ENCODE peak calls at places on chromosome 21, in ten cellular contexts. One of them, this sample, is unnamed.

GRCh38 chr21:35940074-35940927 is 120.0 kb downstream of the SETD4 start:
- DNase-seq in activated B cell treated with CpG ODN at 0.5 μM for 24 hours: no peak
- DNase-seq in choroid plexus epithelial cell: peak; percentile 88
- DNase-seq in tibial artery: no peak
- DNase-seq in Peyer's patch: peak; percentile 68
- DNase-seq in BE2C: no peak
- DNase-seq in breast epithelium: no peak
- DNase-seq in colonic mucosa: peak; percentile 29
- DNase-seq in ovary: peak; percentile 41
- DNase-seq in GM06990: no peak
- DNase-seq in this sample: no peak

GRCh38 chr21:37535672-37536071 is 169.1 kb downstream of the DYRK1A start:
- DNase-seq in breast epithelium: no peak
- DNase-seq in ovary: no peak
- DNase-seq in BE2C: no peak
- DNase-seq in tibial artery: no peak
- DNase-seq in colonic mucosa: no peak
- DNase-seq in GM06990: no peak
- DNase-seq in Peyer's patch: no peak
- DNase-seq in activated B cell treated with CpG ODN at 0.5 μM for 24 hours: no peak
- DNase-seq in choroid plexus epithelial cell: no peak
- DNase-seq in this sample: no peak

GRCh38 chr21:20425856-20426255 is 572.4 kb upstream of the NCAM2 start:
- DNase-seq in choroid plexus epithelial cell: no peak
- DNase-seq in breast epithelium: no peak
- DNase-seq in activated B cell treated with CpG ODN at 0.5 μM for 24 hours: no peak
- DNase-seq in tibial artery: no peak
- DNase-seq in GM06990: no peak
- DNase-seq in BE2C: no peak
- DNase-seq in colonic mucosa: no peak
- DNase-seq in ovary: no peak
- DNase-seq in Peyer's patch: no peak
- DNase-seq in this sample: no peak

GRCh38 chr21:36706951-36707762 is 8.2 kb downstream of the SIM2 start:
- DNase-seq in activated B cell treated with CpG ODN at 0.5 μM for 24 hours: no peak
- DNase-seq in tibial artery: peak; percentile 23
- DNase-seq in BE2C: no peak
- DNase-seq in ovary: no peak
- DNase-seq in Peyer's patch: peak; percentile 42
- DNase-seq in breast epithelium: no peak
- DNase-seq in colonic mucosa: peak; percentile 17
- DNase-seq in choroid plexus epithelial cell: peak; percentile 37
- DNase-seq in GM06990: no peak
- DNase-seq in this sample: no peak

GRCh38 chr21:28177008-28177603 is 815.6 kb downstream of the LTN1 start:
- DNase-seq in GM06990: no peak
- DNase-seq in colonic mucosa: no peak
- DNase-seq in choroid plexus epithelial cell: peak; percentile 7
- DNase-seq in Peyer's patch: no peak
- DNase-seq in breast epithelium: no peak
- DNase-seq in tibial artery: no peak
- DNase-seq in activated B cell treated with CpG ODN at 0.5 μM for 24 hours: no peak
- DNase-seq in ovary: no peak
- DNase-seq in BE2C: no peak
- DNase-seq in this sample: no peak

GRCh38 chr21:29374481-29374880 is 75.8 kb downstream of the BACH1 start:
- DNase-seq in tibial artery: no peak
- DNase-seq in GM06990: no peak
- DNase-seq in BE2C: no peak
- DNase-seq in activated B cell treated with CpG ODN at 0.5 μM for 24 hours: no peak
- DNase-seq in choroid plexus epithelial cell: no peak
- DNase-seq in breast epithelium: no peak
- DNase-seq in ovary: no peak
- DNase-seq in colonic mucosa: no peak
- DNase-seq in Peyer's patch: no peak
- DNase-seq in this sample: no peak

GRCh38 chr21:40640427-40640826 is 206.5 kb downstream of the DSCAM start:
- DNase-seq in BE2C: no peak
- DNase-seq in breast epithelium: no peak
- DNase-seq in Peyer's patch: no peak
- DNase-seq in ovary: no peak
- DNase-seq in activated B cell treated with CpG ODN at 0.5 μM for 24 hours: no peak
- DNase-seq in colonic mucosa: no peak
- DNase-seq in choroid plexus epithelial cell: no peak
- DNase-seq in GM06990: no peak
- DNase-seq in tibial artery: no peak
- DNase-seq in this sample: no peak

GRCh38 chr21:17679002-17679600 is 66.4 kb upstream of the BTG3 start:
- DNase-seq in breast epithelium: no peak
- DNase-seq in choroid plexus epithelial cell: peak; percentile 91
- DNase-seq in colonic mucosa: no peak
- DNase-seq in tibial artery: no peak
- DNase-seq in BE2C: peak; percentile 21
- DNase-seq in Peyer's patch: no peak
- DNase-seq in ovary: no peak
- DNase-seq in GM06990: peak; percentile 22
- DNase-seq in activated B cell treated with CpG ODN at 0.5 μM for 24 hours: no peak
- DNase-seq in this sample: no peak

GRCh38 chr21:30209571-30209970 is 6.3 kb downstream of the CLDN8 start:
- DNase-seq in tibial artery: no peak
- DNase-seq in colonic mucosa: no peak
- DNase-seq in breast epithelium: no peak
- DNase-seq in BE2C: no peak
- DNase-seq in Peyer's patch: no peak
- DNase-seq in GM06990: no peak
- DNase-seq in choroid plexus epithelial cell: peak; percentile 37
- DNase-seq in activated B cell treated with CpG ODN at 0.5 μM for 24 hours: no peak
- DNase-seq in ovary: no peak
- DNase-seq in this sample: no peak

GRCh38 chr21:28714795-28715464 is 277.7 kb downstream of the LTN1 start:
- DNase-seq in choroid plexus epithelial cell: peak; percentile 73
- DNase-seq in ovary: no peak
- DNase-seq in colonic mucosa: no peak
- DNase-seq in activated B cell treated with CpG ODN at 0.5 μM for 24 hours: no peak
- DNase-seq in BE2C: no peak
- DNase-seq in GM06990: no peak
- DNase-seq in Peyer's patch: no peak
- DNase-seq in breast epithelium: no peak
- DNase-seq in tibial artery: no peak
- DNase-seq in this sample: no peak

GRCh38 chr21:29258626-29259335 is 39.9 kb upstream of the BACH1 start:
- DNase-seq in GM06990: no peak
- DNase-seq in BE2C: no peak
- DNase-seq in tibial artery: no peak
- DNase-seq in breast epithelium: no peak
- DNase-seq in colonic mucosa: no peak
- DNase-seq in Peyer's patch: no peak
- DNase-seq in choroid plexus epithelial cell: peak; percentile 84
- DNase-seq in activated B cell treated with CpG ODN at 0.5 μM for 24 hours: no peak
- DNase-seq in ovary: no peak
- DNase-seq in this sample: no peak

GRCh38 chr21:36695671-36696389 is 3.1 kb upstream of the SIM2 start:
- DNase-seq in tibial artery: no peak
- DNase-seq in BE2C: no peak
- DNase-seq in Peyer's patch: no peak
- DNase-seq in breast epithelium: no peak
- DNase-seq in ovary: no peak
- DNase-seq in colonic mucosa: no peak
- DNase-seq in activated B cell treated with CpG ODN at 0.5 μM for 24 hours: no peak
- DNase-seq in choroid plexus epithelial cell: no peak
- DNase-seq in GM06990: no peak
- DNase-seq in this sample: no peak

GRCh38 chr21:38611262-38611661 is 113.0 kb upstream of the ERG start:
- DNase-seq in colonic mucosa: no peak
- DNase-seq in choroid plexus epithelial cell: no peak
- DNase-seq in breast epithelium: no peak
- DNase-seq in activated B cell treated with CpG ODN at 0.5 μM for 24 hours: no peak
- DNase-seq in BE2C: no peak
- DNase-seq in Peyer's patch: no peak
- DNase-seq in GM06990: no peak
- DNase-seq in ovary: no peak
- DNase-seq in tibial artery: peak; percentile 80
- DNase-seq in this sample: no peak

DNA sequence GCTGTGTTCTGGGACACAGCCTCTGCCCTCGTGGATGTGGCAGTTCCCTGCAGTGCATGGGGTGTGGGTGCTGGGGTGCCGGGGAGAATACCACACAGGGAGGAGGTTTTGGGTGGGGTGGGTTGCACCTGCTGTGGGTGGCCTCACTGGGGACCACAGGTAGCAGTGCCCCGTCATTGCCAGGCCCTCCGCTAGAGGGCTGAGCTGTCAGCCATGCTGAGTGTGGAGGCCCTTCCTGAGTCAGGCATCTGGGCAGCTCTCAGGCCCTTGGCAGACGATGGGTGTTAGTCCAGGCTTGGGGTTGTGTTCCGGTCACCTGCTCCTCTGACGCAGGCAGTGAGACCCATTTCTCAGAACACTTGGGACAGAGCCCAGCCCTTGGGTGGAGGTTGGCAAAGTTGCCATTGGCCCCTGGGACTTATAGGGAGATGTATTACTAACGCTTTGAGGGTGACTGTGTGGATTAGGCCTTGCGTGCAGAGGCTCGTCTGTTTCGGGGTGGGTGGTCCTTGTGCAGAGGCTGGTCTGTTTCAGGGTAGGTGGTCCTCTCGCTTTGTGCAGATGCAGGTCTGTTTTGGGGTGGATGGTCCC is 23.9 kb downstream of the PCNT start:
- DNase-seq in Peyer's patch: no peak
- DNase-seq in breast epithelium: no peak
- DNase-seq in GM06990: no peak
- DNase-seq in tibial artery: no peak
- DNase-seq in choroid plexus epithelial cell: no peak
- DNase-seq in colonic mucosa: no peak
- DNase-seq in activated B cell treated with CpG ODN at 0.5 μM for 24 hours: no peak
- DNase-seq in BE2C: no peak
- DNase-seq in ovary: no peak
- DNase-seq in this sample: no peak
- TF ChIP-seq CTCF in Peyer's patch: no peak
- TF ChIP-seq CTCF in breast epithelium: no peak
- TF ChIP-seq CTCF in GM06990: peak; percentile 25
- TF ChIP-seq CTCF in tibial artery: no peak
- TF ChIP-seq CTCF in choroid plexus epithelial cell: no peak
- TF ChIP-seq CTCF in colonic mucosa: no peak
- TF ChIP-seq CTCF in activated B cell treated with CpG ODN at 0.5 μM for 24 hours: no peak
- TF ChIP-seq CTCF in BE2C: no peak
- TF ChIP-seq CTCF in ovary: no peak
- TF ChIP-seq CTCF in this sample: peak; percentile 14

DNA sequence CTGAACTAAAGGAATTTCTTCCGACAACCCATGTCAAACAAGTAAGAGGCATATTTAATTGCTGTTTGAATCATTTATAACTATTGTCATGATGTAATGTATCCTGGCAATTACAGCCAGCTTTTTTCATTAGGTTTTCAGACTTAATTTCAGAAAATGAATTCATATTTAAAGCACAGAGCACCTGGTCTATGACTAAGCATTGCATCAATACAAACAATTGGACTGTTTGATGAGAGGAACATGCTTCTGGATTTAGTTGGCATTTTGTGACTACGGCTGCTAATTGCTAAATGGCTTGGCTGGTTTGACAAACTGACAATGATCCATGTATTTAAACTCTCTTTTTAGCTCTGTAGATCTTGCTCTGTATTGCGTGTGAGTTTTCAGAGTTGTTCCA is 853.4 kb downstream of the NCAM2 start:
- DNase-seq in BE2C: no peak
- DNase-seq in choroid plexus epithelial cell: peak; percentile 13
- DNase-seq in GM06990: no peak
- DNase-seq in tibial artery: no peak
- DNase-seq in Peyer's patch: no peak
- DNase-seq in ovary: no peak
- DNase-seq in activated B cell treated with CpG ODN at 0.5 μM for 24 hours: no peak
- DNase-seq in colonic mucosa: no peak
- DNase-seq in breast epithelium: no peak
- DNase-seq in this sample: no peak
- TF ChIP-seq CTCF in BE2C: no peak
- TF ChIP-seq CTCF in choroid plexus epithelial cell: no peak
- TF ChIP-seq CTCF in GM06990: no peak
- TF ChIP-seq CTCF in tibial artery: no peak
- TF ChIP-seq CTCF in Peyer's patch: no peak
- TF ChIP-seq CTCF in ovary: no peak
- TF ChIP-seq CTCF in activated B cell treated with CpG ODN at 0.5 μM for 24 hours: no peak
- TF ChIP-seq CTCF in colonic mucosa: no peak
- TF ChIP-seq CTCF in breast epithelium: no peak
- TF ChIP-seq CTCF in this sample: no peak

GRCh38 chr21:34673006-34673405 is 4.2 kb downstream of the CLIC6 start:
- DNase-seq in activated B cell treated with CpG ODN at 0.5 μM for 24 hours: no peak
- DNase-seq in GM06990: no peak
- DNase-seq in Peyer's patch: no peak
- DNase-seq in ovary: no peak
- DNase-seq in colonic mucosa: no peak
- DNase-seq in breast epithelium: no peak
- DNase-seq in tibial artery: no peak
- DNase-seq in BE2C: no peak
- DNase-seq in choroid plexus epithelial cell: no peak
- DNase-seq in this sample: no peak

GRCh38 chr21:34671891-34672290 is 3.1 kb downstream of the CLIC6 start:
- DNase-seq in choroid plexus epithelial cell: no peak
- DNase-seq in tibial artery: no peak
- DNase-seq in GM06990: no peak
- DNase-seq in Peyer's patch: no peak
- DNase-seq in activated B cell treated with CpG ODN at 0.5 μM for 24 hours: no peak
- DNase-seq in colonic mucosa: no peak
- DNase-seq in ovary: no peak
- DNase-seq in breast epithelium: no peak
- DNase-seq in BE2C: no peak
- DNase-seq in this sample: no peak

GRCh38 chr21:34670220-34670961 is 1.6 kb downstream of the CLIC6 start:
- DNase-seq in breast epithelium: no peak
- DNase-seq in ovary: no peak
- DNase-seq in Peyer's patch: no peak
- DNase-seq in choroid plexus epithelial cell: no peak
- DNase-seq in activated B cell treated with CpG ODN at 0.5 μM for 24 hours: no peak
- DNase-seq in colonic mucosa: peak; percentile 60
- DNase-seq in GM06990: peak; percentile 64
- DNase-seq in BE2C: no peak
- DNase-seq in tibial artery: no peak
- DNase-seq in this sample: peak; percentile 42

GRCh38 chr21:34669149-34669879 is 520 bp downstream of the CLIC6 start:
- DNase-seq in Peyer's patch: no peak
- DNase-seq in choroid plexus epithelial cell: no peak
- DNase-seq in tibial artery: no peak
- DNase-seq in ovary: no peak
- DNase-seq in GM06990: peak; percentile 76
- DNase-seq in BE2C: no peak
- DNase-seq in breast epithelium: no peak
- DNase-seq in activated B cell treated with CpG ODN at 0.5 μM for 24 hours: no peak
- DNase-seq in colonic mucosa: no peak
- DNase-seq in this sample: peak; percentile 21

GRCh38 chr21:34670962-34671348 is 2.2 kb downstream of the CLIC6 start:
- DNase-seq in colonic mucosa: no peak
- DNase-seq in Peyer's patch: no peak
- DNase-seq in BE2C: no peak
- DNase-seq in tibial artery: no peak
- DNase-seq in ovary: no peak
- DNase-seq in GM06990: no peak
- DNase-seq in choroid plexus epithelial cell: no peak
- DNase-seq in breast epithelium: no peak
- DNase-seq in activated B cell treated with CpG ODN at 0.5 μM for 24 hours: no peak
- DNase-seq in this sample: no peak
- TF ChIP-seq CTCF in colonic mucosa: no peak
- TF ChIP-seq CTCF in Peyer's patch: no peak
- TF ChIP-seq CTCF in BE2C: no peak
- TF ChIP-seq CTCF in tibial artery: no peak
- TF ChIP-seq CTCF in ovary: no peak
- TF ChIP-seq CTCF in GM06990: peak; percentile 41
- TF ChIP-seq CTCF in choroid plexus epithelial cell: no peak
- TF ChIP-seq CTCF in breast epithelium: no peak
- TF ChIP-seq CTCF in activated B cell treated with CpG ODN at 0.5 μM for 24 hours: no peak
- TF ChIP-seq CTCF in this sample: peak; percentile 43

GRCh38 chr21:18987515-18988026 is 584.0 kb upstream of the TMPRSS15 start:
- DNase-seq in BE2C: peak; percentile 44
- DNase-seq in activated B cell treated with CpG ODN at 0.5 μM for 24 hours: no peak
- DNase-seq in colonic mucosa: no peak
- DNase-seq in Peyer's patch: no peak
- DNase-seq in GM06990: no peak
- DNase-seq in ovary: no peak
- DNase-seq in choroid plexus epithelial cell: no peak
- DNase-seq in breast epithelium: no peak
- DNase-seq in tibial artery: no peak
- DNase-seq in this sample: no peak
- TF ChIP-seq CTCF in BE2C: no peak
- TF ChIP-seq CTCF in activated B cell treated with CpG ODN at 0.5 μM for 24 hours: no peak
- TF ChIP-seq CTCF in colonic mucosa: no peak
- TF ChIP-seq CTCF in Peyer's patch: no peak
- TF ChIP-seq CTCF in GM06990: no peak
- TF ChIP-seq CTCF in ovary: no peak
- TF ChIP-seq CTCF in choroid plexus epithelial cell: no peak
- TF ChIP-seq CTCF in breast epithelium: no peak
- TF ChIP-seq CTCF in tibial artery: no peak
- TF ChIP-seq CTCF in this sample: no peak

This sample was measured in progenitor cell of endocrine pancreas.